ENCODE peak calls at places on chromosomes 2 and 18, in eight cellular contexts. P is psoas muscle, W is mammary epithelial cell, R is body of pancreas, F is heart right ventricle, S is uterus, O is vagina, B is cardiac muscle cell. N is an unnamed sample. For H3K4me1, the result is how much of the 10 kb centered on the place peaks cover.

GRCh38 chr2:230757476-230757875 is 44.8 kb downstream of the CAB39 start:
- DNase-seq in P (no peak), W (no peak), R (no peak), F (no peak), S (no peak), O (no peak), B (peak), N (no peak)

GRCh38 chr2:71843391-71843850 is 304.2 kb downstream of the CYP26B1 start:
- DNase-seq in P (no peak), W (peak), R (no peak), F (no peak), S (no peak), O (peak), B (peak), N (peak)

GRCh38 chr2:53593891-53594585 is 173.6 kb upstream of the CHAC2 start:
- DNase-seq in P (no peak), W (peak), R (no peak), F (no peak), S (no peak), O (no peak), B (peak), N (no peak)

GRCh38 chr2:191206613-191207471 is 38.4 kb upstream of the MYO1B start:
- DNase-seq in P (no peak), W (no peak), R (no peak), F (no peak), S (no peak), O (no peak), B (no peak), N (no peak)

GRCh38 chr18:33372442-33372841 is 68.1 kb downstream of the CCDC178 start:
- DNase-seq in P (no peak), W (no peak), R (no peak), F (no peak), S (no peak), O (no peak), B (no peak), N (no peak)

GRCh38 chr2:24123212-24124002 is at the start of the genes FAM228B and PFN4:
- DNase-seq in P (peak), W (peak), R (peak), F (peak), S (peak), O (no peak), B (peak), N (peak)

GRCh38 chr2:187693923-187694322 is 139.7 kb upstream of the TFPI start:
- DNase-seq in P (no peak), W (no peak), R (no peak), F (no peak), S (no peak), O (no peak), B (no peak), N (no peak)

GRCh38 chr18:40413160-40413559 is 1541.9 kb upstream of the PIK3C3 start:
- DNase-seq in P (no peak), W (no peak), R (no peak), F (no peak), S (no peak), O (no peak), B (peak), N (no peak)

GRCh38 chr2:26561918-26562810 is 79.0 kb downstream of the CIB4 start:
- DNase-seq in P (peak), W (peak), R (peak), F (peak), S (no peak), O (no peak), B (peak), N (no peak)

GRCh38 chr2:3553946-3554345 is 4.2 kb downstream of the RNASEH1 start:
- DNase-seq in P (peak), W (no peak), R (no peak), F (no peak), S (no peak), O (no peak), B (no peak), N (no peak)

GRCh38 chr2:10162586-10163497 is 40.3 kb downstream of the RRM2 start:
- DNase-seq in P (no peak), W (no peak), R (peak), F (no peak), S (no peak), O (no peak), B (no peak), N (no peak)

GRCh38 chr2:45889053-45889452 is 237.6 kb downstream of the PRKCE start:
- DNase-seq in P (no peak), W (no peak), R (peak), F (peak), S (no peak), O (no peak), B (peak), N (no peak)

GRCh38 chr2:39304200-39304599 is 60.4 kb upstream of the CDKL4 start:
- DNase-seq in P (no peak), W (peak), R (no peak), F (no peak), S (no peak), O (no peak), B (peak), N (no peak)

GRCh38 chr2:70688427-70688826 is 79.6 kb downstream of the ADD2 start:
- DNase-seq in P (no peak), W (no peak), R (no peak), F (no peak), S (no peak), O (no peak), B (no peak), N (no peak)

GRCh38 chr2:120702751-120703150 is 32.9 kb upstream of the GLI2 start:
- DNase-seq in P (no peak), W (no peak), R (no peak), F (no peak), S (no peak), O (no peak), B (no peak), N (no peak)

GRCh38 chr2:169010180-169010579 is 20.9 kb downstream of the ABCB11 start:
- DNase-seq in P (no peak), W (no peak), R (no peak), F (no peak), S (no peak), O (no peak), B (peak), N (no peak)

GRCh38 chr2:238974061-238974460 is 126.2 kb downstream of the TWIST2 start:
- DNase-seq in P (no peak), W (peak), R (no peak), F (no peak), S (no peak), O (no peak), B (peak), N (no peak)
- H3K4me1 ChIP-seq in P (under half), W (under half), R (under half), F (under half), S (under half), O (under half), B (under half), N (under half)

GRCh38 chr18:27600245-27600644 is 415.1 kb upstream of the CHST9 start:
- DNase-seq in P (no peak), W (no peak), R (no peak), F (no peak), S (no peak), O (no peak), B (no peak), N (no peak)

GRCh38 chr18:27595121-27595848 is 410.2 kb upstream of the CHST9 start:
- DNase-seq in P (no peak), W (no peak), R (no peak), F (no peak), S (no peak), O (no peak), B (no peak), N (no peak)

GRCh38 chr18:27602092-27602491 is 417.0 kb upstream of the CHST9 start:
- DNase-seq in P (no peak), W (no peak), R (no peak), F (no peak), S (no peak), O (no peak), B (no peak), N (no peak)

GRCh38 chr18:27604583-27604982 is 419.5 kb upstream of the CHST9 start:
- DNase-seq in P (no peak), W (no peak), R (no peak), F (no peak), S (no peak), O (no peak), B (peak), N (no peak)

DNA sequence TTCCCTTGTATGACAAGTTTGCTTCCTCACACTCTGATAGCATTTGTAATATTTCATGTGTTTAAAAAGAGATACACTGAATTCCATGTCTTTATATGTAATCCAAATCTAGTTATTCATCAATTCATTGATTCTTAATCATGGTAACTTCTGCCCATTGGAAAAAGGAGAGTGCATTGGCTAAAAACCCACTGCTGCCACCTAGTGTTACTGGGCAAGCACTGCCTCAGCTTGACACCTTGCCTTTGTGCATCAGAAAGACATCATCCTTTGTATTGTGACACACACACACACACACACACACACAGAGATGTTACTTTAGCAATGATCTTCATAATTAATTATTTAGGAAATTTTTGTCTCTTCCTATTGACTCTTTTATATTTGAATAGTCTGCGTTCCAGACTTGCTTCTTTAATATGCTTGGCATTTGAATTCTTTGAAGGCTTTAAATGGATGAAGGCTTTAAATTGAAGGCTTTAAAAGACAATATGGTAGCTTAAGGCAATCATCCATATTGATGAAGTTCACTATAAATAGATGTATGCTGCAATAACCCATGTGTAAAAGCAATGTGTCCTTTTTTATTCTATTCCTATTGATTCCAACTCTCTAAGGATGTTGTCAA is 414.2 kb upstream of the CHST9 start:
- DNase-seq in P (peak), W (peak), R (peak), F (peak), S (no peak), O (no peak), B (peak), N (no peak)
- TF ChIP-seq CTCF in P (peak), W (peak), R (peak), F (peak), S (peak), O (peak), B (peak), N (peak)

GRCh38 chr2:69226886-69227285 is 160.1 kb downstream of the GFPT1 start:
- DNase-seq in P (no peak), W (no peak), R (no peak), F (no peak), S (no peak), O (no peak), B (no peak), N (no peak)
- H3K4me3 ChIP-seq in P (no peak), W (no peak), R (no peak), F (no peak), S (no peak), O (no peak), B (no peak), N (no peak)

DNA sequence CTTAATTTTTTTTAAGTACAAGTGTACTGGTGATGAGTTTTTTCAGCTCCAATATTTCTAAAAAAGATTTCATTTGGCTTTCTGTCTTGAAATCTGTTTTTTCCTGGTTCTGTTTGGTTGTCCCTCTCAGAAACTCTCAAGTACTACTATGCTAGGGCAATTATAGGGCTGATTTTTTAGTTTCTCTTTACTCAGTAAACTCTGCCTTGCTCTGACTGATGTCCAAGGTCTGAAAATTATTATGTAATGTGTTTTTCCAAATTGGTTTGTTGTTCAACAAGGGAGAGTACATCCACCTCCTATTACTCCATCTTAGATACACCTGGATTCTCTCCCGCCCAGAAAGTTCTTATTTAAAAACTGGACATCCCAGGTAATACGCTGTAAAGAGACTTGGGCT is 877.7 kb downstream of the CBLN2 start:
- DNase-seq in P (no peak), W (no peak), R (no peak), F (no peak), S (no peak), O (no peak), B (no peak), N (no peak)
- H3K4me1 ChIP-seq in P (under half), W (under half), R (under half), F (under half), S (under half), O (under half), B (under half), N (under half)

GRCh38 chr2:208265371-208265806 is 666 bp upstream of the PIKFYVE start:
- DNase-seq in P (peak), W (no peak), R (peak), F (no peak), S (peak), O (no peak), B (peak), N (no peak)
- TF ChIP-seq CTCF in P (no peak), W (no peak), R (no peak), F (no peak), S (no peak), O (no peak), B (no peak), N (no peak)

DNA sequence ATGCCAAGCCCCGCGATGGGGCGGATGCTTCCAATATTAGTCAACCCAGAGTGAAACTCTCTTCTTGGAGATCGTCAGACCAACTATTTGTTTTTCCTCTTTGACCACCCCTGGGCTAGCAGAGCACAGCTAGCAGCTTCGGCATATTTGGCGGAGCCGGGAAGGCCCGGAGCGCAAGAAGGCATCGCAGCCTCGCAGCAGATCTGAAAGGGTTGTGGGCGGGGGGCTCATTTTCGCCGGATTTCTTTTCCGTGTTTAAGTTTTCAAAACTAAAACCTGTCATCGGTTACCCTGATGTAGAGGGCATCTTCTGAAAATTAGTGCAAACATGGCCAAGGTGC is 335 bp upstream of the ZNF385B start:
- DNase-seq in P (no peak), W (peak), R (no peak), F (no peak), S (no peak), O (no peak), B (no peak), N (no peak)
- H3K4me3 ChIP-seq in P (peak), W (peak), R (peak), F (peak), S (peak), O (peak), B (peak), N (peak)

DNA sequence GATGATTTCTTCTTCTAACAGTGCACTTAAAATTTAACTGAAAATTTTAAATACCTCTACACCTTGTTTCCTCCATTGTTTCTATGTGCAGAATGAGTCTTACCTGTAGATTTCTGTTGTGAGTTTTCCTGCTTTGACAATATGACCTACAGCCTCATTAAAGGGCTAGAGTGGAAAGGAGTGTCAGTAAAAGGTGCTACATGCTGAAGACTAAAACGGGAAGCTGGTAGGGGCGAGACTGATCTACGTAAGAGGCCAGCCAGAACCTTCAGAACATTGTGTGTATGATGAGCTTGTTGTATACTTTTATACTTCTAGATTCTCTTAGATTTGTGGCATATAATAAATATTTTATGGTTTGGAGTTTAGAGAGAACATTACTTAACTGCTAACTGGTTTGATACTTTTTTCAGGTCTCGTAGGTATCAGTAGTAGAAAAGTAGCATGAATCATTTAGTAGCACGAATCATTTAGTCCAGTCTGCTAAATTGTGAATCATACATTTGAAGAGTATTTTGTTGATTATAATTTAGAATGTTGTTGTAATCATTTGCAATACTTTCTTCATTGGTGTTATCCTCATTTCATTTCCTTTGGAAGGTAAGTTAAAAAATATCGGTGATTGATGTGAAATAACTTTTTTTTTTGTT is 14.3 kb downstream of the INSIG2 start:
- DNase-seq in P (no peak), W (peak), R (no peak), F (no peak), S (no peak), O (no peak), B (no peak), N (no peak)
- H3K4me1 ChIP-seq in P (under half), W (under half), R (under half), F (under half), S (under half), O (under half), B (under half), N (under half)

N was measured in right atrium auricular region.